ENCODE peak calls at places on chromosomes 2 and 18, in four cellular contexts. One of them, this sample, is unnamed.

GRCh38 chr2:230927711-230928341 is 2.8 kb upstream of the GPR55 start:
- DNase-seq in mammary epithelial cell: no peak
- DNase-seq in stimulated activated CD4-positive, alpha-beta T cell treated with anti-CD3 and anti-CD28 coated beads, Interleukin-1b, Interleukin-23, amount 100 ng/mL, for 24 hours: no peak
- DNase-seq in GM10248: no peak
- DNase-seq in this sample: no peak

GRCh38 chr2:200156140-200156858 is 150.2 kb upstream of the SPATS2L start:
- DNase-seq in mammary epithelial cell: peak
- DNase-seq in stimulated activated CD4-positive, alpha-beta T cell treated with anti-CD3 and anti-CD28 coated beads, Interleukin-1b, Interleukin-23, amount 100 ng/mL, for 24 hours: no peak
- DNase-seq in GM10248: no peak
- DNase-seq in this sample: no peak

GRCh38 chr2:11710210-11710609 is 36.2 kb upstream of the LPIN1 start:
- DNase-seq in mammary epithelial cell: peak
- DNase-seq in stimulated activated CD4-positive, alpha-beta T cell treated with anti-CD3 and anti-CD28 coated beads, Interleukin-1b, Interleukin-23, amount 100 ng/mL, for 24 hours: no peak
- DNase-seq in GM10248: no peak
- DNase-seq in this sample: no peak

GRCh38 chr2:111923271-111923670 is 24.9 kb downstream of the MERTK start:
- DNase-seq in mammary epithelial cell: no peak
- DNase-seq in stimulated activated CD4-positive, alpha-beta T cell treated with anti-CD3 and anti-CD28 coated beads, Interleukin-1b, Interleukin-23, amount 100 ng/mL, for 24 hours: no peak
- DNase-seq in GM10248: no peak
- DNase-seq in this sample: no peak

GRCh38 chr2:33660416-33661118 is 61.5 kb upstream of the FAM98A start:
- DNase-seq in mammary epithelial cell: peak
- DNase-seq in stimulated activated CD4-positive, alpha-beta T cell treated with anti-CD3 and anti-CD28 coated beads, Interleukin-1b, Interleukin-23, amount 100 ng/mL, for 24 hours: no peak
- DNase-seq in GM10248: no peak
- DNase-seq in this sample: no peak

GRCh38 chr18:78681396-78681795 is 298.2 kb upstream of the SALL3 start:
- DNase-seq in mammary epithelial cell: no peak
- DNase-seq in stimulated activated CD4-positive, alpha-beta T cell treated with anti-CD3 and anti-CD28 coated beads, Interleukin-1b, Interleukin-23, amount 100 ng/mL, for 24 hours: no peak
- DNase-seq in GM10248: no peak
- DNase-seq in this sample: no peak

GRCh38 chr2:70440621-70441020 is 113.0 kb downstream of the TGFA start:
- DNase-seq in mammary epithelial cell: no peak
- DNase-seq in stimulated activated CD4-positive, alpha-beta T cell treated with anti-CD3 and anti-CD28 coated beads, Interleukin-1b, Interleukin-23, amount 100 ng/mL, for 24 hours: no peak
- DNase-seq in GM10248: no peak
- DNase-seq in this sample: no peak

GRCh38 chr2:235852528-235852920 is 315.7 kb downstream of the GBX2 start:
- DNase-seq in mammary epithelial cell: no peak
- DNase-seq in stimulated activated CD4-positive, alpha-beta T cell treated with anti-CD3 and anti-CD28 coated beads, Interleukin-1b, Interleukin-23, amount 100 ng/mL, for 24 hours: no peak
- DNase-seq in GM10248: no peak
- DNase-seq in this sample: no peak

GRCh38 chr2:147689510-147689909 is 155.3 kb upstream of the ACVR2A start:
- DNase-seq in mammary epithelial cell: no peak
- DNase-seq in stimulated activated CD4-positive, alpha-beta T cell treated with anti-CD3 and anti-CD28 coated beads, Interleukin-1b, Interleukin-23, amount 100 ng/mL, for 24 hours: no peak
- DNase-seq in GM10248: peak
- DNase-seq in this sample: no peak

GRCh38 chr18:22211660-22212059 is 42.3 kb downstream of the GATA6 start:
- DNase-seq in mammary epithelial cell: no peak
- DNase-seq in stimulated activated CD4-positive, alpha-beta T cell treated with anti-CD3 and anti-CD28 coated beads, Interleukin-1b, Interleukin-23, amount 100 ng/mL, for 24 hours: no peak
- DNase-seq in GM10248: no peak
- DNase-seq in this sample: no peak

GRCh38 chr2:159454185-159454584 is 162.2 kb downstream of the BAZ2B start:
- DNase-seq in mammary epithelial cell: peak
- DNase-seq in stimulated activated CD4-positive, alpha-beta T cell treated with anti-CD3 and anti-CD28 coated beads, Interleukin-1b, Interleukin-23, amount 100 ng/mL, for 24 hours: no peak
- DNase-seq in GM10248: no peak
- DNase-seq in this sample: no peak

GRCh38 chr2:231189171-231189530 is 9.3 kb upstream of the ARMC9 start:
- DNase-seq in mammary epithelial cell: no peak
- DNase-seq in stimulated activated CD4-positive, alpha-beta T cell treated with anti-CD3 and anti-CD28 coated beads, Interleukin-1b, Interleukin-23, amount 100 ng/mL, for 24 hours: no peak
- DNase-seq in GM10248: no peak
- DNase-seq in this sample: no peak

GRCh38 chr2:219912530-219912929 is 285.1 kb downstream of the SLC4A3 start:
- DNase-seq in mammary epithelial cell: peak
- DNase-seq in stimulated activated CD4-positive, alpha-beta T cell treated with anti-CD3 and anti-CD28 coated beads, Interleukin-1b, Interleukin-23, amount 100 ng/mL, for 24 hours: no peak
- DNase-seq in GM10248: no peak
- DNase-seq in this sample: no peak

GRCh38 chr2:200703132-200703925 is 108.4 kb upstream of the BZW1 start:
- DNase-seq in mammary epithelial cell: peak
- DNase-seq in stimulated activated CD4-positive, alpha-beta T cell treated with anti-CD3 and anti-CD28 coated beads, Interleukin-1b, Interleukin-23, amount 100 ng/mL, for 24 hours: no peak
- DNase-seq in GM10248: peak
- DNase-seq in this sample: peak

GRCh38 chr18:5939801-5940667 is 44.7 kb upstream of the TMEM200C start:
- DNase-seq in mammary epithelial cell: no peak
- DNase-seq in stimulated activated CD4-positive, alpha-beta T cell treated with anti-CD3 and anti-CD28 coated beads, Interleukin-1b, Interleukin-23, amount 100 ng/mL, for 24 hours: no peak
- DNase-seq in GM10248: no peak
- DNase-seq in this sample: no peak

GRCh38 chr18:8972116-8972515 is 130.4 kb upstream of the NDUFV2 start:
- DNase-seq in mammary epithelial cell: no peak
- DNase-seq in stimulated activated CD4-positive, alpha-beta T cell treated with anti-CD3 and anti-CD28 coated beads, Interleukin-1b, Interleukin-23, amount 100 ng/mL, for 24 hours: no peak
- DNase-seq in GM10248: no peak
- DNase-seq in this sample: no peak

GRCh38 chr2:18117592-18117991 is 239.1 kb downstream of the KCNS3 start:
- DNase-seq in mammary epithelial cell: peak
- DNase-seq in stimulated activated CD4-positive, alpha-beta T cell treated with anti-CD3 and anti-CD28 coated beads, Interleukin-1b, Interleukin-23, amount 100 ng/mL, for 24 hours: no peak
- DNase-seq in GM10248: peak
- DNase-seq in this sample: no peak

GRCh38 chr2:196266351-196266750 is 95.0 kb upstream of the STK17B start:
- DNase-seq in mammary epithelial cell: peak
- DNase-seq in stimulated activated CD4-positive, alpha-beta T cell treated with anti-CD3 and anti-CD28 coated beads, Interleukin-1b, Interleukin-23, amount 100 ng/mL, for 24 hours: no peak
- DNase-seq in GM10248: no peak
- DNase-seq in this sample: no peak

GRCh38 chr2:28377984-28378678 is 14.5 kb upstream of the FOSL2 start:
- DNase-seq in mammary epithelial cell: peak
- DNase-seq in stimulated activated CD4-positive, alpha-beta T cell treated with anti-CD3 and anti-CD28 coated beads, Interleukin-1b, Interleukin-23, amount 100 ng/mL, for 24 hours: no peak
- DNase-seq in GM10248: no peak
- DNase-seq in this sample: peak

GRCh38 chr2:232133078-232133477 is 171.6 kb downstream of the DIS3L2 start:
- DNase-seq in mammary epithelial cell: peak
- DNase-seq in stimulated activated CD4-positive, alpha-beta T cell treated with anti-CD3 and anti-CD28 coated beads, Interleukin-1b, Interleukin-23, amount 100 ng/mL, for 24 hours: no peak
- DNase-seq in GM10248: no peak
- DNase-seq in this sample: no peak

GRCh38 chr2:11941201-11942041 is 195.0 kb downstream of the LPIN1 start:
- DNase-seq in mammary epithelial cell: no peak
- DNase-seq in stimulated activated CD4-positive, alpha-beta T cell treated with anti-CD3 and anti-CD28 coated beads, Interleukin-1b, Interleukin-23, amount 100 ng/mL, for 24 hours: no peak
- DNase-seq in GM10248: no peak
- DNase-seq in this sample: no peak

GRCh38 chr2:10331702-10332401 is 29.1 kb downstream of the HPCAL1 start:
- DNase-seq in mammary epithelial cell: no peak
- DNase-seq in stimulated activated CD4-positive, alpha-beta T cell treated with anti-CD3 and anti-CD28 coated beads, Interleukin-1b, Interleukin-23, amount 100 ng/mL, for 24 hours: no peak
- DNase-seq in GM10248: peak
- DNase-seq in this sample: peak

GRCh38 chr2:96891591-96892333 is 21.9 kb upstream of the SEMA4C start:
- DNase-seq in mammary epithelial cell: no peak
- DNase-seq in stimulated activated CD4-positive, alpha-beta T cell treated with anti-CD3 and anti-CD28 coated beads, Interleukin-1b, Interleukin-23, amount 100 ng/mL, for 24 hours: no peak
- DNase-seq in GM10248: no peak
- DNase-seq in this sample: no peak

GRCh38 chr2:221895366-221896121 is 323.4 kb upstream of the EPHA4 start:
- DNase-seq in mammary epithelial cell: no peak
- DNase-seq in stimulated activated CD4-positive, alpha-beta T cell treated with anti-CD3 and anti-CD28 coated beads, Interleukin-1b, Interleukin-23, amount 100 ng/mL, for 24 hours: no peak
- DNase-seq in GM10248: no peak
- DNase-seq in this sample: no peak

GRCh38 chr18:78903436-78904178 is 76.0 kb upstream of the SALL3 start:
- DNase-seq in mammary epithelial cell: no peak
- DNase-seq in stimulated activated CD4-positive, alpha-beta T cell treated with anti-CD3 and anti-CD28 coated beads, Interleukin-1b, Interleukin-23, amount 100 ng/mL, for 24 hours: no peak
- DNase-seq in GM10248: no peak
- DNase-seq in this sample: no peak

GRCh38 chr2:10382313-10383061 is 65.6 kb downstream of the ODC1 start:
- DNase-seq in mammary epithelial cell: no peak
- DNase-seq in stimulated activated CD4-positive, alpha-beta T cell treated with anti-CD3 and anti-CD28 coated beads, Interleukin-1b, Interleukin-23, amount 100 ng/mL, for 24 hours: no peak
- DNase-seq in GM10248: no peak
- DNase-seq in this sample: no peak

GRCh38 chr2:72147303-72147970 is at the start of gene CYP26B1:
- DNase-seq in mammary epithelial cell: no peak
- DNase-seq in stimulated activated CD4-positive, alpha-beta T cell treated with anti-CD3 and anti-CD28 coated beads, Interleukin-1b, Interleukin-23, amount 100 ng/mL, for 24 hours: no peak
- DNase-seq in GM10248: peak
- DNase-seq in this sample: peak

GRCh38 chr2:129777146-129777545 is 202.3 kb upstream of the RAB6C start:
- DNase-seq in mammary epithelial cell: no peak
- DNase-seq in stimulated activated CD4-positive, alpha-beta T cell treated with anti-CD3 and anti-CD28 coated beads, Interleukin-1b, Interleukin-23, amount 100 ng/mL, for 24 hours: no peak
- DNase-seq in GM10248: no peak
- DNase-seq in this sample: no peak

GRCh38 chr2:236988690-236989639 is 96.7 kb upstream of the COPS8 start:
- DNase-seq in mammary epithelial cell: no peak
- DNase-seq in stimulated activated CD4-positive, alpha-beta T cell treated with anti-CD3 and anti-CD28 coated beads, Interleukin-1b, Interleukin-23, amount 100 ng/mL, for 24 hours: no peak
- DNase-seq in GM10248: no peak
- DNase-seq in this sample: no peak

GRCh38 chr2:39686470-39686869 is 20.8 kb downstream of the TMEM178A start:
- DNase-seq in mammary epithelial cell: no peak
- DNase-seq in stimulated activated CD4-positive, alpha-beta T cell treated with anti-CD3 and anti-CD28 coated beads, Interleukin-1b, Interleukin-23, amount 100 ng/mL, for 24 hours: no peak
- DNase-seq in GM10248: no peak
- DNase-seq in this sample: no peak

GRCh38 chr2:136008205-136008865 is 22.9 kb upstream of the DARS1 start:
- DNase-seq in mammary epithelial cell: no peak
- DNase-seq in stimulated activated CD4-positive, alpha-beta T cell treated with anti-CD3 and anti-CD28 coated beads, Interleukin-1b, Interleukin-23, amount 100 ng/mL, for 24 hours: no peak
- DNase-seq in GM10248: no peak
- DNase-seq in this sample: no peak

This sample was measured in NCI-H146.